ENCODE peak calls at places on chromosomes 13 and 19, in seven cellular contexts. K is HL-60, J is lower leg skin, Q is GM12865, E is cardiac fibroblast, M is AG10803, R is HFFc6. F is an unnamed sample.

GRCh38 chr13:30581582-30581981 is 36.1 kb upstream of the USPL1 start:
- DNase-seq in J (no peak), Q (peak), M (no peak), R (no peak), E (peak), K (peak), F (peak)

GRCh38 chr19:18153555-18154134 is 682 bp downstream of the PIK3R2 start:
- DNase-seq in R (no peak), J (no peak), K (no peak), Q (no peak), M (no peak), E (no peak), F (peak)

GRCh38 chr13:103883152-103883551 is 816.9 kb upstream of the SLC10A2 start:
- DNase-seq in J (peak), E (peak), K (peak), R (peak), Q (no peak), M (peak), F (peak)

GRCh38 chr19:18629166-18630088 is 7.4 kb upstream of the KLHL26 start:
- DNase-seq in J (peak), R (no peak), Q (no peak), E (peak), M (no peak), K (no peak), F (peak)

GRCh38 chr19:52307275-52307674 is 10.3 kb downstream of the ZNF480 start:
- DNase-seq in Q (peak), K (peak), R (no peak), M (peak), E (peak), J (no peak), F (no peak)

GRCh38 chr13:54890976-54891375 is 1862.4 kb downstream of the OLFM4 start:
- DNase-seq in K (no peak), E (no peak), M (no peak), Q (no peak), J (no peak), R (no peak), F (no peak)

GRCh38 chr13:41401371-41401770 is 56.0 kb upstream of the RGCC start:
- DNase-seq in E (no peak), R (no peak), K (no peak), J (no peak), Q (no peak), M (no peak), F (no peak)

GRCh38 chr13:21548577-21548976 is 55.4 kb downstream of the MICU2 start:
- DNase-seq in R (no peak), M (no peak), E (no peak), K (no peak), Q (no peak), J (no peak), F (no peak)

GRCh38 chr13:31310781-31311180 is 111.0 kb downstream of the B3GLCT start:
- DNase-seq in K (no peak), M (no peak), Q (no peak), R (no peak), J (no peak), E (no peak), F (no peak)

GRCh38 chr13:100235311-100235901 is 146.5 kb downstream of the PCCA start:
- DNase-seq in R (peak), K (peak), Q (peak), J (no peak), M (peak), E (peak), F (peak)

GRCh38 chr19:27762933-27763332 is 1450.0 kb downstream of the UQCRFS1 start:
- DNase-seq in R (no peak), E (no peak), J (no peak), K (no peak), M (no peak), Q (no peak), F (no peak)

GRCh38 chr13:111241006-111241755 is 79.3 kb upstream of the TEX29 start:
- DNase-seq in E (no peak), J (no peak), K (no peak), R (no peak), Q (no peak), M (no peak), F (no peak)

GRCh38 chr19:28785961-28786360 is 427.0 kb downstream of the UQCRFS1 start:
- DNase-seq in K (no peak), M (no peak), R (no peak), E (no peak), Q (no peak), J (no peak), F (no peak)

GRCh38 chr13:59696229-59696628 is 467.5 kb downstream of the DIAPH3 start:
- DNase-seq in Q (no peak), E (no peak), K (no peak), J (no peak), R (no peak), M (no peak), F (no peak)

GRCh38 chr13:47415048-47415447 is 518.2 kb upstream of the HTR2A start:
- DNase-seq in K (no peak), R (no peak), M (peak), Q (no peak), E (peak), J (no peak), F (no peak)

GRCh38 chr13:29922896-29923295 is 72.5 kb upstream of the UBL3 start:
- DNase-seq in J (no peak), E (peak), Q (peak), K (no peak), M (peak), R (peak), F (no peak)

GRCh38 chr13:105518086-105518485 is 1017.4 kb downstream of the EFNB2 start:
- DNase-seq in E (no peak), K (no peak), J (no peak), M (peak), R (peak), Q (no peak), F (no peak)

GRCh38 chr13:102402292-102402691 is 444 bp upstream of the FGF14 start:
- DNase-seq in K (no peak), J (no peak), R (no peak), Q (no peak), M (no peak), E (no peak), F (peak)

GRCh38 chr19:5436101-5436947 is 18.9 kb upstream of the ZNRF4 start:
- DNase-seq in Q (no peak), K (no peak), R (peak), J (no peak), M (peak), E (peak), F (peak)

GRCh38 chr19:43476606-43477005 is 11.2 kb upstream of the LYPD3 start:
- DNase-seq in Q (no peak), M (peak), R (peak), J (no peak), K (no peak), E (peak), F (peak)

GRCh38 chr19:36674201-36674600 is 7.6 kb upstream of the ZNF461 start:
- DNase-seq in K (no peak), R (no peak), E (no peak), M (no peak), J (no peak), Q (no peak), F (no peak)

GRCh38 chr13:40963927-40964326 is 55.2 kb downstream of the ELF1 start:
- DNase-seq in K (no peak), E (no peak), Q (no peak), R (peak), M (peak), J (no peak), F (peak)

GRCh38 chr13:51614350-51614786 is 30.1 kb downstream of the WDFY2 start:
- DNase-seq in Q (peak), M (peak), J (peak), R (peak), K (peak), E (no peak), F (no peak)

GRCh38 chr13:106680796-106681482 is 113.0 kb upstream of the ARGLU1 start:
- DNase-seq in Q (no peak), E (no peak), J (no peak), R (no peak), K (no peak), M (no peak), F (no peak)

GRCh38 chr13:111123221-111123620 is 8.1 kb downstream of the ARHGEF7 start:
- DNase-seq in M (no peak), J (no peak), R (no peak), Q (no peak), E (no peak), K (no peak), F (no peak)

GRCh38 chr13:66210677-66211076 is 1019.5 kb downstream of the PCDH9 start:
- DNase-seq in M (peak), K (no peak), Q (no peak), J (no peak), E (peak), R (peak), F (peak)

GRCh38 chr13:46181799-46182490 is at the start of gene LCP1:
- DNase-seq in R (no peak), M (no peak), E (no peak), J (peak), Q (peak), K (peak), F (no peak)

GRCh38 chr19:49807174-49807830 is 5.8 kb downstream of the FUZ start:
- DNase-seq in K (peak), J (no peak), M (no peak), Q (no peak), E (no peak), R (no peak), F (peak)

GRCh38 chr19:32173836-32174235 is 171.6 kb upstream of the ZNF507 start:
- DNase-seq in J (no peak), Q (no peak), M (no peak), E (no peak), R (no peak), K (no peak), F (no peak)

GRCh38 chr13:35979378-35979911 is 151.7 kb downstream of the DCLK1 start:
- DNase-seq in E (peak), J (peak), M (peak), R (peak), K (no peak), Q (no peak), F (peak)

GRCh38 chr13:105147481-105147880 is 1388.0 kb downstream of the EFNB2 start:
- DNase-seq in R (no peak), J (no peak), E (no peak), Q (no peak), K (no peak), M (no peak), F (no peak)

GRCh38 chr13:47598340-47598911 is 402.6 kb downstream of the SUCLA2 start:
- DNase-seq in M (peak), J (no peak), E (peak), K (no peak), R (no peak), Q (no peak), F (peak)

GRCh38 chr19:33683881-33684549 is 62.3 kb downstream of the CHST8 start:
- DNase-seq in Q (peak), M (peak), E (peak), J (no peak), R (peak), K (peak), F (peak)

GRCh38 chr13:113411216-113412023 is 41.9 kb downstream of the ADPRHL1 start:
- DNase-seq in E (peak), Q (no peak), J (peak), R (peak), K (no peak), M (peak), F (peak)

GRCh38 chr13:113078895-113079720 is 26.5 kb upstream of the F7 start:
- DNase-seq in M (no peak), J (no peak), K (no peak), E (no peak), Q (no peak), R (no peak), F (no peak)

GRCh38 chr19:32800757-32801156 is 68.8 kb downstream of the SLC7A9 start:
- DNase-seq in Q (no peak), M (no peak), E (no peak), J (no peak), R (no peak), K (no peak), F (no peak)

GRCh38 chr19:10701955-10702307 is 692 bp downstream of the QTRT1 start:
- DNase-seq in R (no peak), M (no peak), Q (peak), K (peak), E (no peak), J (no peak), F (peak)

GRCh38 chr13:104460553-104460952 is 1394.3 kb upstream of the SLC10A2 start:
- DNase-seq in R (no peak), E (peak), J (no peak), M (no peak), K (no peak), Q (no peak), F (no peak)

GRCh38 chr19:9586764-9587163 is 2.5 kb upstream of the ZNF121 start:
- DNase-seq in K (peak), R (peak), Q (peak), E (peak), M (peak), J (peak), F (peak)

GRCh38 chr13:112358156-112358555 is 18.0 kb upstream of the SPACA7 start:
- DNase-seq in E (no peak), M (no peak), Q (no peak), R (no peak), K (no peak), J (no peak), F (no peak)

GRCh38 chr19:53867225-53868090 is at the start of gene MYADM:
- DNase-seq in K (peak), J (peak), E (peak), R (peak), Q (peak), M (peak), F (peak)
- TF ChIP-seq CTCF in K (no peak), J (no peak), E (no peak), R (no peak), Q (no peak), M (no peak), F (no peak)

GRCh38 chr13:64273780-64274179 is 2858.1 kb upstream of the PCDH20 start:
- DNase-seq in M (no peak), E (no peak), K (no peak), R (no peak), Q (no peak), J (no peak), F (no peak)

GRCh38 chr13:64276232-64276631 is 2860.6 kb upstream of the PCDH20 start:
- DNase-seq in K (no peak), M (no peak), J (no peak), R (no peak), Q (no peak), E (no peak), F (no peak)

GRCh38 chr13:64277097-64277496 is 2861.4 kb upstream of the PCDH20 start:
- DNase-seq in Q (no peak), E (no peak), J (no peak), K (no peak), M (no peak), R (no peak), F (no peak)

GRCh38 chr13:64274481-64275217 is 2859.0 kb upstream of the PCDH20 start:
- DNase-seq in R (no peak), E (peak), M (no peak), J (no peak), K (no peak), Q (no peak), F (no peak)

DNA sequence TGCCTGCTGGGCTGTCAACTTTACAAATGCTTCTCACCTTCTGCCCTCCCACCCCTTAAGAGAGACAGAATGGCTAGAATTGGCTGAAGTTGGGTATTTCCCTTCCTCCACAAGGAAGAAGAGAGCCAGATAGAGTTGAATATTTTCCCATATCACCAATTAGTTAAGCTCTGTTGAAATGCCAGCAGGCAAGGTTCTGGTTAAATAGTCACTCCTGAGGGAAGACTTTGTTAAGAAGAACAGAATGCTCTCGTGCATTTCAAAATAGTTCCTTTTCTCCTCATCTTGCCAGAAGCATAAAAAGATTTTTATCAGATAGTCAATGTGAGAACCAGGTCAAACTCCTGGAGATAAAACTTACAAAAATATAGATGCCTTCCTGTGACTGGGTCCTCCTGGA is 2857.0 kb upstream of the PCDH20 start:
- DNase-seq in M (peak), Q (no peak), R (peak), J (no peak), K (no peak), E (peak), F (no peak)
- TF ChIP-seq CTCF in M (no peak), Q (no peak), R (no peak), J (no peak), K (no peak), E (no peak), F (no peak)

DNA sequence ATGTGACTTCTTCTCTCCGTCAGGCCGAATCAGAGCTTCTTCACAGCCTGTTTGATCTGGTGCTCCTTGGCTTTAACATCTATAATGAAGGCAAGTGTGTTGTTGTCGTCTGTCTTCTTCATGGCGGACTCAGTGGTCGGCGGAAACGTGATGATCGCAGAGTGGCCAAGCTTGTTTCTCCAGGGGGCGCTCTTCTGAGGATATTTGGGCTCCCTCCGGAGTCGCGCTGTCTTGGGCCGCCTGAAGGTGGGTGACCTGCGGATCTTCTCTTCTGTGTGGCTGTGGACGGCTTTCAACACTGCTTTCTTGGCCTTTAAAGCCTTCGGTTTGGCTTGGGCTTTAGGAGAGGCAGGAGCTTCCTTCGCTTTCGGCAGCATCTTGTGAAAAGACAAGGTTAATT is 9.8 kb downstream of the TPRX1 start:
- DNase-seq in R (no peak), Q (no peak), K (no peak), J (no peak), M (no peak), E (no peak), F (no peak)
- TF ChIP-seq CTCF in R (peak), Q (no peak), K (no peak), J (no peak), M (no peak), E (no peak), F (no peak)

GRCh38 chr19:15337202-15337601 is 4.9 kb upstream of the BRD4 start:
- DNase-seq in E (peak), M (peak), Q (no peak), J (no peak), K (no peak), R (peak), F (peak)

GRCh38 chr19:15340086-15340485 is 7.7 kb upstream of the BRD4 start:
- DNase-seq in K (no peak), M (peak), J (no peak), Q (no peak), E (no peak), R (no peak), F (no peak)
- TF ChIP-seq CTCF in K (no peak), M (no peak), J (no peak), Q (no peak), E (no peak), R (no peak), F (no peak)

DNA sequence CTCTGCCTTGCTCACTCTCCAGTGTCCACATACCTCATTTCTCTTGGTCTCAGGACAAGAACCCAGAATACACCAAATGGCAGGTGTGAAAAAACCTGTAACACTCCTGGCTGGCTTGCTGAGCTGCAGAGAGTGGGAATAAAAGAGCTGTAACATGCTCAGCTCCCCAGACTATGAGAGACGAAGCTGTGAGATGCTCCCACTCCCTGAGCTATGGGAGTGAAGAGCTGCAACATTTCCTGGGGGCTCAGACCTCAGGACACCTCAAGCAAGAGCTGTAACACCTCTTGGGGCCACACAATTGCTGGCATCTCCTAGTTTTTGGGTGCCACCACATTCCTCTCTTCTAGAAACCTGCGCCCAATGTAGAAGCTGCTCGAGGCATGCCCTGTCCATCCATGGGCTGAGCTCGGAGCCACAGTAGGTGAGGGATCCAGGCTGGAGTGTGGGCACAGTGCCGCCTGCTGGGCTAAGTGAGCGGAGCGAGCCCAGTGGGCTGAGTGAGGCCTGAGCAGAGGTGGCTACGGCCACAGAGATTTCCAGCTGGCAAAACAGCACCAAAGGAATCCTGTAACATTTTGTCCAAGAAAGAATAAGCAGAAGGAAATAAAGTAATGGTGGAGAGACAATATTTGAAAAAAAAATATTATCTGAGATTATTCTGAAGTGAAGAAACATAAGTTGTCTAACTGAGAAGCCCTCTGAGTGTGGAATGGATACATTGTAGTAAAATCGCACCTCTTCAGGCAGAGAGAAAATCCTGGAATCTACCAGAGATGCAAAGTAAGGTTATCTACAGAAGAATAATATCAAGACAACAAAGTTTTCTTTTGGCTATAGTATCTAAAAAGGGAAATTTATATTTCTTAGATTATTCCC is 186.2 kb upstream of the PCDH9 start:
- DNase-seq in M (peak), R (no peak), K (peak), Q (peak), E (peak), J (no peak), F (peak)
- TF ChIP-seq CTCF in M (peak), R (peak), K (peak), Q (peak), E (peak), J (no peak), F (peak)

DNA sequence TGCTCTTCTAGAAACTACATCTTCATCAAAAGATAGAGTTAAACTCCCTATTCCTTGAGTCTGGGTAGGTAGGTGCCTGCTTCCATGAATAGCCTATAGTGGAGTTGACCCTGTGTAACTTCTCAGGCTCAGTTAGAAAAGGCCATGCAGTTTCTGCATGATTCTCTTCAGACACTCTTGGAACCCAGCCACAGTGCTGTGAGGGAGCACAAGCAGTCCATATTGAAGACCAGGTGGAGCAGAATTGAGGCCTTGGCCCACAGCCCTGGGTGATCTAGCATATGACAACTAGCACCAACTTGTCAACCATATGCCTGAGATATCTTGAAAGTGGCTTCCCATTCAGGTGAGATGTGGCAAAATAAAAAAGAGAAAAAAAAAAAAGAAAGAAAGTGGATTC is 10.3 kb upstream of the PAN3 start:
- DNase-seq in Q (no peak), R (no peak), M (no peak), K (no peak), E (no peak), J (no peak), F (no peak)
- TF ChIP-seq CTCF in Q (no peak), R (no peak), M (no peak), K (no peak), E (no peak), J (no peak), F (no peak)

GRCh38 chr13:71674776-71675352 is 192.1 kb downstream of the DACH1 start:
- DNase-seq in K (no peak), Q (no peak), J (no peak), E (no peak), M (no peak), R (no peak), F (peak)
- TF ChIP-seq CTCF in K (no peak), Q (peak), J (no peak), E (peak), M (no peak), R (no peak), F (no peak)